ENCODE peak calls at places on chromosomes 4 and X, in ten cellular contexts. Q is fibroblast of lung; B is AG20443; I is activated T-helper 9 cell treated with anti-CD3 and anti-CD28 coated beads, Interleukin-2, amount 50 U/mL, for 16 hours; E is GM10248; S is stimulated activated CD8-positive, alpha-beta memory T cell treated with anti-CD3 and anti-CD28 coated beads, Interleukin-12 subunit alpha, Interleukin-12 subunit beta, amount 100 ng/mL, for 4 hours; Z is fibroblast of the aortic adventitia; X is T follicular helper cell; H is lower leg skin; U is coronary artery. D is an unnamed sample.

GRCh38 chr4:2962614-2963184 is 507 bp downstream of the NOP14 start:
- DNase-seq in E (no peak), X (no peak), Q (peak), B (peak), S (no peak), I (no peak), H (no peak), Z (peak), U (no peak), D (peak)

GRCh38 chr4:142035556-142035955 is 399.2 kb downstream of the IL15 start:
- DNase-seq in Q (peak), X (no peak), Z (no peak), U (no peak), B (peak), I (no peak), H (no peak), S (no peak), E (no peak), D (no peak)

GRCh38 chr4:42339935-42340406 is 57.3 kb upstream of the SHISA3 start:
- DNase-seq in B (no peak), H (no peak), Q (peak), S (no peak), Z (peak), E (no peak), I (no peak), U (no peak), X (no peak), D (no peak)

GRCh38 chrX:41442824-41443560 is 4.2 kb upstream of the NYX start:
- DNase-seq in E (peak), X (no peak), B (no peak), I (no peak), H (peak), Q (no peak), Z (no peak), S (no peak), U (no peak), D (no peak)

GRCh38 chr4:3202836-3203820 is 45.8 kb upstream of the MSANTD1 start:
- DNase-seq in H (peak), Q (no peak), B (no peak), S (no peak), U (no peak), Z (peak), I (no peak), E (peak), X (no peak), D (no peak)

GRCh38 chrX:34470507-34470906 is 186.6 kb downstream of the TMEM47 start:
- DNase-seq in H (no peak), E (no peak), S (no peak), I (no peak), X (no peak), B (no peak), U (no peak), Q (no peak), Z (no peak), D (no peak)

GRCh38 chrX:150018931-150019331 is 80.6 kb upstream of the EOLA2 start:
- DNase-seq in Q (peak), U (no peak), I (no peak), E (no peak), Z (peak), B (peak), S (no peak), X (no peak), H (no peak), D (no peak)

GRCh38 chrX:106042296-106042695 is 3.8 kb upstream of the SERPINA7 start:
- DNase-seq in H (no peak), B (no peak), Z (no peak), I (no peak), E (no peak), X (no peak), U (no peak), Q (no peak), S (no peak), D (no peak)

GRCh38 chr4:57131849-57132745 is 21.9 kb upstream of the IGFBP7 start:
- DNase-seq in B (no peak), U (no peak), S (no peak), I (no peak), Z (no peak), X (no peak), H (no peak), E (no peak), Q (peak), D (peak)

GRCh38 chr4:38109896-38110295 is 149.7 kb downstream of the PTTG2 start:
- DNase-seq in I (no peak), E (no peak), U (no peak), Z (no peak), Q (no peak), H (no peak), B (no peak), S (no peak), X (no peak), D (no peak)